ENCODE peak calls at places on chromosome 16, in eight cellular contexts. L, A, P, W, U, M, F and T are unnamed samples. For H3K4me1, the result is how much of the 10 kb centered on the place peaks cover.

GRCh38 chr16:35751191-35751941 is 2292.0 kb downstream of the TP53TG3F start:
- DNase-seq in A (peak), L (peak), P (no peak), U (no peak), W (peak), F (no peak), M (no peak), T (no peak)

GRCh38 chr16:71637398-71637797 is 11.4 kb downstream of the MARVELD3 start:
- DNase-seq in U (peak), P (no peak), F (no peak), L (no peak), A (no peak), M (no peak), W (no peak), T (no peak)

GRCh38 chr16:27760845-27761176 is 210.9 kb downstream of the KATNIP start:
- DNase-seq in U (no peak), L (no peak), W (no peak), A (peak), F (no peak), P (no peak), M (no peak), T (no peak)

GRCh38 chr16:73382921-73383594 is 335.1 kb upstream of the ZFHX3 start:
- DNase-seq in L (no peak), W (no peak), A (no peak), U (no peak), F (no peak), P (no peak), M (no peak), T (no peak)

GRCh38 chr16:807345-808251 is 7.1 kb upstream of the GNG13 start:
- DNase-seq in A (peak), U (peak), P (peak), L (peak), M (peak), W (peak), F (peak), T (peak)

GRCh38 chr16:87216824-87217205 is 100.4 kb downstream of the C16orf95 start:
- DNase-seq in L (no peak), A (peak), W (no peak), U (peak), F (no peak), M (no peak), P (no peak), T (no peak)

GRCh38 chr16:13992976-13993375 is 73.0 kb downstream of the ERCC4 start:
- DNase-seq in L (peak), A (no peak), U (no peak), P (no peak), W (no peak), M (no peak), F (no peak), T (no peak)

GRCh38 chr16:24514096-24514495 is 25.3 kb upstream of the RBBP6 start:
- DNase-seq in U (no peak), W (no peak), F (no peak), M (no peak), L (no peak), A (no peak), P (no peak), T (no peak)

GRCh38 chr16:29899516-29900101 is at the start of gene SEZ6L2:
- DNase-seq in A (peak), L (peak), P (no peak), U (peak), F (no peak), M (no peak), W (no peak), T (no peak)

GRCh38 chr16:66479661-66480264 is 52.7 kb downstream of the BEAN1 start:
- DNase-seq in M (no peak), F (peak), P (no peak), W (peak), U (no peak), A (no peak), L (peak), T (no peak)

GRCh38 chr16:3157229-3158013 is 22.6 kb downstream of the ZNF213 start:
- DNase-seq in A (peak), P (no peak), F (peak), W (peak), U (peak), M (peak), L (peak), T (peak)

GRCh38 chr16:29821663-29822115 is 1.4 kb downstream of the MVP start:
- DNase-seq in W (no peak), A (peak), F (peak), U (peak), M (no peak), L (no peak), P (no peak), T (no peak)

GRCh38 chr16:86814256-86814655 is 235.9 kb downstream of the FOXL1 start:
- DNase-seq in F (no peak), L (no peak), U (no peak), W (no peak), P (no peak), M (no peak), A (no peak), T (no peak)

GRCh38 chr16:53864819-53865491 is 161.0 kb downstream of the FTO start:
- DNase-seq in U (peak), M (no peak), L (no peak), P (no peak), F (no peak), A (no peak), W (no peak), T (no peak)
- H3K27ac ChIP-seq in U (peak), M (no peak), L (peak), P (peak), F (no peak), A (peak), W (no peak), T (no peak)

GRCh38 chr16:46954562-46954961 is 18.9 kb downstream of the DNAJA2 start:
- DNase-seq in U (no peak), L (no peak), F (no peak), W (no peak), M (no peak), A (no peak), P (no peak), T (no peak)

GRCh38 chr16:46949216-46949892 is 24.1 kb downstream of the DNAJA2 start:
- DNase-seq in M (no peak), P (no peak), U (no peak), A (no peak), F (no peak), L (no peak), W (no peak), T (no peak)

GRCh38 chr16:46947900-46948547 is 25.4 kb downstream of the DNAJA2 start:
- DNase-seq in W (no peak), F (no peak), L (no peak), A (no peak), U (peak), M (no peak), P (no peak), T (no peak)

GRCh38 chr16:46948548-46949166 is 24.8 kb downstream of the DNAJA2 start:
- DNase-seq in L (no peak), A (no peak), P (no peak), F (no peak), M (no peak), W (no peak), U (no peak), T (no peak)

GRCh38 chr16:46950009-46950408 is 23.5 kb downstream of the DNAJA2 start:
- DNase-seq in P (no peak), A (no peak), L (no peak), F (no peak), M (no peak), U (no peak), W (no peak), T (no peak)
- H3K4me1 ChIP-seq in P (under half), A (under half), L (under half), F (under half), M (under half), U (under half), W (under half), T (under half)

GRCh38 chr16:84933774-84934571 is 77.4 kb downstream of the ZDHHC7 start:
- DNase-seq in P (no peak), A (no peak), L (peak), F (peak), M (no peak), W (peak), U (no peak), T (no peak)
- H3K27ac ChIP-seq in P (peak), A (peak), L (no peak), F (peak), M (no peak), W (peak), U (no peak), T (no peak)

GRCh38 chr16:16095646-16096045 is 127.6 kb downstream of the ABCC6 start:
- DNase-seq in F (no peak), U (no peak), P (no peak), M (no peak), L (no peak), W (no peak), A (no peak), T (no peak)
- H3K4me1 ChIP-seq in F (under half), U (under half), P (under half), M (under half), L (under half), W (half or more), A (under half), T (under half)

GRCh38 chr16:46789499-46790414 is 41.2 kb downstream of the C16orf87 start:
- DNase-seq in A (peak), P (peak), U (peak), F (peak), L (peak), M (peak), W (peak), T (peak)
- H3K27ac ChIP-seq in A (peak), P (peak), U (peak), F (peak), L (no peak), M (peak), W (peak), T (peak)

GRCh38 chr16:57133911-57134310 is 41.5 kb downstream of the CPNE2 start:
- DNase-seq in W (no peak), L (no peak), M (no peak), U (no peak), P (no peak), A (no peak), F (no peak), T (peak)
- H3K4me1 ChIP-seq in W (under half), L (under half), M (under half), U (under half), P (under half), A (under half), F (under half), T (half or more)